ENCODE peak calls at places on chromosome 14, in five cellular contexts. X is GM13977, G is tibial artery, O is kidney, J is B cell. P is an unnamed sample.

GRCh38 chr14:91770185-91770584 is 38.3 kb upstream of the CATSPERB start:
- DNase-seq in O (no peak), X (no peak), G (no peak), J (no peak), P (no peak)

GRCh38 chr14:69152181-69152943 is 557 bp downstream of the DCAF5 start:
- DNase-seq in X (peak), O (peak), G (no peak), J (peak), P (no peak)

GRCh38 chr14:31806249-31806648 is 245.0 kb downstream of the NUBPL start:
- DNase-seq in O (no peak), G (no peak), X (no peak), J (no peak), P (no peak)

GRCh38 chr14:85532981-85533820 is 3.3 kb downstream of the FLRT2 start:
- DNase-seq in O (peak), G (peak), X (no peak), J (no peak), P (no peak)

GRCh38 chr14:56334458-56334857 is 216.2 kb downstream of the PELI2 start:
- DNase-seq in X (no peak), O (no peak), J (no peak), G (no peak), P (no peak)

GRCh38 chr14:56064513-56064912 is 53.7 kb upstream of the PELI2 start:
- DNase-seq in O (no peak), X (no peak), G (no peak), J (no peak), P (no peak)

GRCh38 chr14:52876806-52877205 is 74.0 kb downstream of the FERMT2 start:
- DNase-seq in X (no peak), J (no peak), G (no peak), O (no peak), P (no peak)

GRCh38 chr14:90850487-90850886 is 34.3 kb upstream of the TTC7B start:
- DNase-seq in X (no peak), J (no peak), O (no peak), G (no peak), P (peak)

GRCh38 chr14:56490379-56490778 is 89.2 kb upstream of the TMEM260 start:
- DNase-seq in O (no peak), X (no peak), G (no peak), J (no peak), P (peak)

GRCh38 chr14:36161781-36162180 is 14.7 kb downstream of the PTCSC3 start:
- DNase-seq in O (no peak), G (no peak), X (no peak), J (no peak), P (peak)

GRCh38 chr14:63308723-63309317 is 9.9 kb downstream of the GPHB5 start:
- DNase-seq in O (no peak), X (peak), G (no peak), J (no peak), P (peak)

GRCh38 chr14:71726639-71727085 is 205.6 kb upstream of the RGS6 start:
- DNase-seq in J (no peak), O (no peak), G (no peak), X (no peak), P (no peak)

GRCh38 chr14:105861985-105862465 is 335.6 kb downstream of the TMEM121 start:
- DNase-seq in X (peak), J (peak), G (no peak), O (peak), P (no peak)

GRCh38 chr14:45238988-45239387 is 14.0 kb downstream of the MIS18BP1 start:
- DNase-seq in J (no peak), O (no peak), G (no peak), X (no peak), P (no peak)

GRCh38 chr14:64736271-64737131 is 32.3 kb downstream of the PLEKHG3 start:
- DNase-seq in J (no peak), O (peak), G (no peak), X (no peak), P (no peak)

GRCh38 chr14:31969841-31970240 is 107.3 kb upstream of the ARHGAP5 start:
- DNase-seq in X (no peak), G (no peak), O (no peak), J (no peak), P (no peak)

GRCh38 chr14:104235686-104236085 is 97.3 kb downstream of the KIF26A start:
- DNase-seq in O (peak), G (peak), J (peak), X (no peak), P (no peak)

GRCh38 chr14:65354715-65355114 is 57.8 kb upstream of the FUT8 start:
- DNase-seq in J (no peak), O (no peak), G (no peak), X (no peak), P (no peak)

GRCh38 chr14:34461334-34462131 is 507 bp downstream of the SPTSSA start:
- DNase-seq in O (peak), J (peak), G (peak), X (peak), P (peak)

GRCh38 chr14:65258391-65258790 is 154.1 kb upstream of the FUT8 start:
- DNase-seq in X (no peak), G (no peak), O (no peak), J (no peak), P (peak)

GRCh38 chr14:68309121-68309520 is 483.7 kb downstream of the ZFP36L1 start:
- DNase-seq in G (no peak), O (no peak), J (no peak), X (no peak), P (no peak)

GRCh38 chr14:105316968-105317498 is 2.5 kb downstream of the PACS2 start:
- DNase-seq in J (no peak), G (no peak), O (no peak), X (no peak), P (no peak)

DNA sequence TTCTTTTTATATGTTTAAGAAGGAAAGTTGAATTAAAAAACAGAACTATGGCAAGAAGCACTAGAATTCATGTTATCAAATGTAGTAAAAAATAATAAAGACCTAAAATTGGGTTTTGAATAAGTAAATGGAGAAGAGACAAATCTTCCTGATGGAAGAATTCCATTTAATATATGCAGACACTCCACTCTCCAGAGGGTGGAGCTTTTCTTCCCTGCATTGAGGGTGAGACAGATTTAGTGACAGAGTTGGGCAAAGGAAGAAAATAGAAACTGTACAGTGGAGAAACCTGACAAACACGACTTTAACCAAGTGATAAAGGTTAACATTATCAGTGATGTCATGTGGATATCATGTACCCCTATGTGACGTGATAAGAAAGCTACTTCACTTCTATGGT is 217.6 kb downstream of the PRKD1 start:
- DNase-seq in J (no peak), X (no peak), G (no peak), O (no peak), P (peak)
- TF ChIP-seq CTCF in J (no peak), X (no peak), G (peak), O (no peak), P (no peak)

DNA sequence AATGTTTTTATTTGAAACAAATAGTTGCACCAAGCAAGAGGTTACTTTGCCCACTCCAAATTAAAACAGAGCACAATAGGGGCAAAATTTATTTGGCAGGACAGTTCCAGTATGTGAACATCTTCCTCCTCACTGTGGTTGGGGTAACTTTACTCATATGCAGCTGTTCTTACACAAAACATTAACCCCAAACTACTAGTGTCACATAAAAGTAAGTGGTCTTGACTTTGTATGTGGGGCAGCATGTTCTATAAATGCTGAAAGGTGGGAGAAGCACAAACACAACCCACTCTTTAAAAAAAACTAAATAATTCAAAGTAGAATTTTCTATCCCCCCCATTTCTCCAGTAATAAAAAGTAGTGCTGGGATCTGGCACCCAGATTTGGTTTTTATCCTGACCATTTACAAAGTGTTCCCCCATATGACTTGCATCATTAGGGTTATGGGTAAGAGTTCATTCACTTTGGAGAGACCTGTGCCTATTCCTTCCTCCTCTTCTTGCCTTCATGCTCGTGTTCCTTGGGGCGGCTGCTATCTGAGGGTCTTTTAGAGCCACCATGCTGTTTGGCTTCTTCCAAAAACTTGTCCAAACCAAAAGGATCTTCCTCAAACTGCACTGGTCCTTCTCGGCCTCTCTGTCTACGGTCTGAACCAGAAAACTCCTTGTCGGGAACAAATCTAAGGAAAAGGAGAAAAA is 9.9 kb downstream of the SLIRP start:
- DNase-seq in O (no peak), G (no peak), J (no peak), X (no peak), P (no peak)
- TF ChIP-seq CTCF in O (no peak), G (no peak), J (no peak), X (no peak), P (no peak)

GRCh38 chr14:59570122-59570521 is 6.5 kb downstream of the CCDC175 start:
- DNase-seq in O (no peak), J (no peak), X (no peak), G (no peak), P (peak)
- TF ChIP-seq CTCF in O (no peak), J (no peak), X (peak), G (no peak), P (no peak)

GRCh38 chr14:54606631-54607133 is 39.8 kb downstream of the SAMD4A start:
- DNase-seq in J (no peak), X (no peak), G (peak), O (no peak), P (no peak)

GRCh38 chr14:54603362-54603761 is 36.4 kb downstream of the SAMD4A start:
- DNase-seq in X (no peak), O (no peak), G (no peak), J (no peak), P (no peak)

GRCh38 chr14:54610051-54610977 is 43.4 kb downstream of the SAMD4A start:
- DNase-seq in J (no peak), X (no peak), G (no peak), O (no peak), P (no peak)

GRCh38 chr14:54609576-54609975 is 42.6 kb downstream of the SAMD4A start:
- DNase-seq in G (no peak), X (no peak), O (no peak), J (no peak), P (no peak)

DNA sequence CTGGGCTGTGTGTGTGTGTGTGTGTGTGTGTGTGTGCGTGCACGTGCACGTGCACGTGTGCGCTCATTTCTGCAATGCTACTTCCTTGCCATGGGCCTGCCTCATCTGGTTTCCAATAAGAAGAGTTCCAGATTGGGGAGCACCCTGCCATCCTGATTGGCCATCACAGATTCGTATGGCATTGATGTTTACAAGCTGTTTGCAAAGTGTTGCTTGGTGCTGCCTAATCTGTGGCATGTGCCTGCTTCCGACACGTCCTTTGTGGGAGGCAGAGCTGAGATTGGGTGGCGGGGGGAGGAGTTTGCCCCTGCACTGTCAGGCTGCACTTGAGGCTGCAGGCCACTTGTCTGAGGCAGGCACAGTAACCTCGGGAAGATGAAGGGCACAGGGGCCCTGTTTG is 39.2 kb downstream of the SAMD4A start:
- DNase-seq in X (no peak), J (no peak), G (no peak), O (no peak), P (no peak)
- TF ChIP-seq CTCF in X (no peak), J (no peak), G (no peak), O (no peak), P (no peak)

GRCh38 chr14:102246071-102246470 is 58.9 kb downstream of the MOK start:
- DNase-seq in J (no peak), X (no peak), G (no peak), O (no peak), P (no peak)

GRCh38 chr14:102251161-102251560 is 53.8 kb downstream of the MOK start:
- DNase-seq in O (no peak), G (no peak), X (no peak), J (no peak), P (no peak)

GRCh38 chr14:102249041-102249440 is 55.9 kb downstream of the MOK start:
- DNase-seq in O (no peak), G (no peak), X (no peak), J (no peak), P (no peak)

GRCh38 chr14:102250636-102251035 is 54.3 kb downstream of the MOK start:
- DNase-seq in X (no peak), G (no peak), J (no peak), O (peak), P (no peak)

GRCh38 chr14:102248121-102248520 is 56.8 kb downstream of the MOK start:
- DNase-seq in G (no peak), O (no peak), X (no peak), J (no peak), P (no peak)
- TF ChIP-seq CTCF in G (no peak), O (no peak), X (no peak), J (no peak), P (no peak)